ENCODE peak calls at places on chromosomes 16 and 17, in four cellular contexts. F is T-helper 17 cell, L is EH, J is OCI-LY7. V is an unnamed sample.

GRCh38 chr17:40179923-40180659 is 2.8 kb downstream of the RAPGEFL1 start:
- DNase-seq in F (no peak), L (peak; percentile 81), J (no peak), V (no peak)

GRCh38 chr17:56822725-56823124 is 11.0 kb downstream of the C17orf67 start:
- DNase-seq in F (no peak), L (no peak), J (no peak), V (no peak)

GRCh38 chr16:67339453-67339852 is 12.8 kb downstream of the LRRC36 start:
- DNase-seq in F (no peak), L (peak; percentile 47), J (peak; percentile 16), V (no peak)

GRCh38 chr17:14302421-14303099 is 1.7 kb downstream of the HS3ST3B1 start:
- DNase-seq in F (peak; percentile 80), L (peak; percentile 86), J (peak; percentile 84), V (peak; percentile 82)

GRCh38 chr17:27989046-27989445 is 53.4 kb upstream of the NLK start:
- DNase-seq in F (no peak), L (peak; percentile 45), J (no peak), V (no peak)

GRCh38 chr16:86033971-86034370 is 135.0 kb downstream of the IRF8 start:
- DNase-seq in F (no peak), L (no peak), J (no peak), V (no peak)

GRCh38 chr17:17170346-17170976 is 35.7 kb downstream of the PLD6 start:
- DNase-seq in F (no peak), L (peak; percentile 77), J (no peak), V (no peak)

GRCh38 chr17:9072626-9073339 is 51.5 kb downstream of the NTN1 start:
- DNase-seq in F (no peak), L (no peak), J (no peak), V (no peak)

GRCh38 chr17:27861979-27862378 is 31.2 kb downstream of the LYRM9 start:
- DNase-seq in F (no peak), L (no peak), J (no peak), V (no peak)

GRCh38 chr16:81018496-81018895 is 11.5 kb downstream of the CENPN start:
- DNase-seq in F (no peak), L (no peak), J (no peak), V (no peak)

GRCh38 chr16:3797904-3798811 is 80.8 kb upstream of the TRAP1 start:
- DNase-seq in F (no peak), L (no peak), J (no peak), V (no peak)

GRCh38 chr17:45405250-45406086 is 27.2 kb downstream of the ARHGAP27 start:
- DNase-seq in F (no peak), L (peak; percentile 41), J (peak; percentile 32), V (no peak)

GRCh38 chr17:33811984-33812383 is 443.1 kb upstream of the CCL2 start:
- DNase-seq in F (no peak), L (no peak), J (no peak), V (no peak)

GRCh38 chr17:78294776-78295175 is 63.3 kb downstream of the TMEM235 start:
- DNase-seq in F (no peak), L (peak; percentile 41), J (no peak), V (no peak)

GRCh38 chr17:55264640-55265298 is at the start of gene HLF:
- DNase-seq in F (peak; percentile 80), L (peak; percentile 71), J (peak; percentile 73), V (peak; percentile 100)

GRCh38 chr16:30700491-30700890 is 1.5 kb downstream of the SRCAP start:
- DNase-seq in F (no peak), L (no peak), J (no peak), V (no peak)

GRCh38 chr17:38870259-38871165 is 654 bp downstream of the LASP1 start:
- DNase-seq in F (peak; percentile 29), L (peak; percentile 73), J (peak; percentile 84), V (peak; percentile 80)

GRCh38 chr17:28960256-28961106 is 9.2 kb upstream of the PHF12 start:
- DNase-seq in F (no peak), L (no peak), J (no peak), V (no peak)

GRCh38 chr16:86772671-86773338 is 194.5 kb downstream of the FOXL1 start:
- DNase-seq in F (no peak), L (peak; percentile 99), J (no peak), V (no peak)

GRCh38 chr17:60601443-60602384 is 1.7 kb downstream of the PPM1D start:
- DNase-seq in F (no peak), L (peak; percentile 74), J (peak; percentile 77), V (peak; percentile 82)

GRCh38 chr16:84056933-84057332 is 14.3 kb upstream of the SLC38A8 start:
- DNase-seq in F (no peak), L (no peak), J (no peak), V (no peak)

GRCh38 chr17:75430159-75430748 is 24.8 kb upstream of the GRB2 start:
- DNase-seq in F (no peak), L (peak; percentile 97), J (no peak), V (no peak)

GRCh38 chr16:14475370-14476139 is 154.5 kb downstream of the PARN start:
- DNase-seq in F (no peak), L (peak; percentile 22), J (no peak), V (no peak)

GRCh38 chr16:69408451-69408850 is 16.0 kb upstream of the CYB5B start:
- DNase-seq in F (no peak), L (no peak), J (no peak), V (no peak)

GRCh38 chr17:6279659-6280058 is 155.3 kb downstream of the AIPL1 start:
- DNase-seq in F (no peak), L (no peak), J (peak; percentile 13), V (no peak)

GRCh38 chr16:48916566-48916965 is 306.6 kb upstream of the N4BP1 start:
- DNase-seq in F (no peak), L (no peak), J (no peak), V (no peak)

GRCh38 chr16:15648135-15648730 is 1.8 kb upstream of the NDE1 start:
- DNase-seq in F (no peak), L (peak; percentile 92), J (no peak), V (no peak)

GRCh38 chr17:80826955-80827645 is 164.5 kb upstream of the CHMP6 start:
- DNase-seq in F (no peak), L (peak; percentile 98), J (no peak), V (no peak)

GRCh38 chr16:85970712-85971220 is 71.8 kb downstream of the IRF8 start:
- DNase-seq in F (no peak), L (peak; percentile 55), J (no peak), V (no peak)

GRCh38 chr17:50184057-50184456 is 17.4 kb downstream of the COL1A1 start:
- DNase-seq in F (no peak), L (peak; percentile 69), J (no peak), V (no peak)

GRCh38 chr16:28845173-28846079 is 722 bp downstream of the TUFM start:
- DNase-seq in F (no peak), L (peak; percentile 48), J (peak; percentile 65), V (no peak)

GRCh38 chr16:61858996-61859395 is 177.2 kb downstream of the CDH8 start:
- DNase-seq in F (no peak), L (peak; percentile 47), J (no peak), V (no peak)

GRCh38 chr17:19943599-19943998 is 34.0 kb downstream of the AKAP10 start:
- DNase-seq in F (no peak), L (no peak), J (no peak), V (no peak)

GRCh38 chr17:42097691-42098661 is at the start of gene ZNF385C:
- DNase-seq in F (no peak), L (no peak), J (no peak), V (no peak)

GRCh38 chr17:1006054-1006453 is 9.1 kb downstream of the TIMM22 start:
- DNase-seq in F (no peak), L (no peak), J (no peak), V (no peak)

GRCh38 chr16:2371421-2371820 is 30.9 kb upstream of the ABCA3 start:
- DNase-seq in F (no peak), L (peak; percentile 26), J (no peak), V (no peak)